ENCODE peak calls at places on chromosomes 16 and 17, in seven cellular contexts. A is IMR-90, J is breast epithelium, U is Peyer's patch, M is gastrocnemius medialis, P is heart left ventricle, I is right lobe of liver. L is an unnamed sample.

GRCh38 chr16:15907863-15908478 is 19.6 kb upstream of the CEP20 start:
- DNase-seq in M (no peak), P (no peak), I (no peak), J (no peak), A (peak), U (no peak), L (peak)

GRCh38 chr17:67649891-67650290 is 67.8 kb upstream of the NOL11 start:
- DNase-seq in A (no peak), M (no peak), P (no peak), I (no peak), U (no peak), J (no peak), L (no peak)

GRCh38 chr17:40956401-40957254 is 10.1 kb downstream of the KRT39 start:
- DNase-seq in M (no peak), U (no peak), P (no peak), A (peak), J (no peak), I (no peak), L (peak)

GRCh38 chr16:69132424-69133252 is at the start of the genes CHTF8 and UTP4:
- DNase-seq in P (peak), U (peak), J (peak), I (peak), A (peak), M (peak), L (peak)

GRCh38 chr17:20028436-20028835 is 19.3 kb downstream of the SPECC1 start:
- DNase-seq in U (no peak), M (no peak), A (no peak), I (no peak), P (no peak), J (no peak), L (no peak)

GRCh38 chr17:73189417-73190099 is 3.3 kb upstream of the COG1 start:
- DNase-seq in J (no peak), U (no peak), M (no peak), I (no peak), A (peak), P (no peak), L (peak)

GRCh38 chr16:87965973-87966667 is 14.9 kb downstream of the BANP start:
- DNase-seq in J (no peak), M (no peak), I (no peak), P (no peak), U (no peak), A (peak), L (no peak)

GRCh38 chr16:67022531-67023214 is 6.3 kb upstream of the CBFB start:
- DNase-seq in U (no peak), I (no peak), M (no peak), J (no peak), P (no peak), A (no peak), L (no peak)

GRCh38 chr16:55418586-55418985 is 60.4 kb upstream of the MMP2 start:
- DNase-seq in I (no peak), M (no peak), U (no peak), J (no peak), P (no peak), A (peak), L (no peak)

GRCh38 chr17:76447931-76448652 is 4.9 kb downstream of the UBE2O start:
- DNase-seq in I (no peak), M (peak), J (no peak), U (no peak), A (peak), P (peak), L (no peak)

GRCh38 chr17:36117505-36118382 is 14.1 kb downstream of the CCL4 start:
- DNase-seq in I (no peak), U (no peak), J (no peak), A (no peak), M (no peak), P (no peak), L (no peak)

GRCh38 chr17:32484041-32484461 is 2.7 kb upstream of the CDK5R1 start:
- DNase-seq in M (no peak), P (no peak), A (no peak), U (peak), I (peak), J (no peak), L (no peak)

GRCh38 chr17:915416-916201 is 64.0 kb downstream of the NXN start:
- DNase-seq in M (no peak), A (no peak), I (no peak), U (no peak), J (no peak), P (peak), L (no peak)

GRCh38 chr16:50261707-50262235 is 4.6 kb upstream of the ADCY7 start:
- DNase-seq in I (peak), P (no peak), J (no peak), M (no peak), A (no peak), U (peak), L (no peak)

GRCh38 chr17:13957636-13958035 is 111.7 kb upstream of the COX10 start:
- DNase-seq in J (no peak), A (peak), M (no peak), I (no peak), P (no peak), U (no peak), L (no peak)

GRCh38 chr16:75309899-75310430 is 58.5 kb upstream of the BCAR1 start:
- DNase-seq in P (no peak), M (no peak), A (no peak), I (no peak), J (no peak), U (no peak), L (no peak)

GRCh38 chr17:75153854-75154194 is 488 bp downstream of the JPT1 start:
- DNase-seq in U (peak), M (no peak), P (no peak), I (peak), A (no peak), J (no peak), L (no peak)

GRCh38 chr17:18259621-18260331 is 686 bp upstream of the MIEF2 start:
- DNase-seq in U (no peak), M (no peak), J (no peak), I (no peak), A (peak), P (no peak), L (peak)

GRCh38 chr17:50423553-50424159 is 2.4 kb upstream of the ACSF2 start:
- DNase-seq in M (no peak), J (no peak), U (no peak), I (no peak), P (peak), A (peak), L (peak)

GRCh38 chr16:83676056-83676455 is 131.7 kb upstream of the HSBP1 start:
- DNase-seq in M (no peak), J (no peak), A (no peak), U (no peak), P (no peak), I (no peak), L (no peak)

GRCh38 chr17:45708707-45709290 is 75.3 kb upstream of the CRHR1 start:
- DNase-seq in A (no peak), U (no peak), J (no peak), P (no peak), I (no peak), M (no peak), L (no peak)

GRCh38 chr16:78444-79145 is 570 bp downstream of the MPG start:
- DNase-seq in U (no peak), A (peak), M (no peak), I (no peak), J (no peak), P (peak), L (peak)

GRCh38 chr17:50451943-50452626 is 16.6 kb downstream of the CHAD start:
- DNase-seq in M (no peak), U (no peak), J (no peak), I (no peak), A (no peak), P (no peak), L (no peak)

GRCh38 chr16:57175896-57176295 is 9.9 kb downstream of the PSME3IP1 start:
- DNase-seq in I (no peak), U (no peak), J (no peak), M (no peak), A (no peak), P (no peak), L (no peak)

GRCh38 chr16:88681084-88681680 is 5.1 kb downstream of the SNAI3 start:
- DNase-seq in J (no peak), P (no peak), M (no peak), I (no peak), A (no peak), U (peak), L (no peak)

GRCh38 chr16:81784042-81784785 is 5.1 kb downstream of the PLCG2 start:
- DNase-seq in J (no peak), U (peak), M (no peak), I (no peak), A (no peak), P (no peak), L (no peak)

DNA sequence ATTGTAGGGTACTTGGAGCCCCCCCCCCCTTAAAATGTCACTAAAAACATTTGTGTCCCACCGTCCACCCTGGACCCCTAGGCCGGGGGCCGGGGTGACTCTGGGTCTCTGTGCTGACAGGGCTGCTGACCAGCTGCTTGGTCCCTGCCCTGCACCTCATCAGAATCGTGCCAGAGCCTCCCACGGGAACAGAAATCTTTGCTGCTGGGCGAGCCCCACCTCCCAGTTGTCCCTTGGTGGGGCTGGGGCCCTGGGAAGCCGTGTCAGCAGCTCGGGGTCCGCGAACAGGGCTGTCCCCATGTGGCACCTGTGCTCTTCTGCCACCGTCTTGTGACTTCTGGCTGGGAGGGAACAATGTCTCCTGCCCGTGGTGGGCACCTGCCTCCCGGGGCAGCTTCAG is 18.5 kb downstream of the KCTD5 start:
- DNase-seq in A (no peak), U (no peak), M (no peak), I (no peak), J (no peak), P (no peak), L (no peak)
- TF ChIP-seq POLR2A in A (no peak), U (no peak), M (no peak), I (no peak), J (no peak), P (no peak), L (no peak)

GRCh38 chr17:4986951-4987766 is at the start of gene CAMTA2:
- DNase-seq in I (peak), A (peak), U (peak), J (peak), M (peak), P (peak), L (peak)

GRCh38 chr17:4986403-4986802 is 1.1 kb downstream of the CAMTA2 start:
- DNase-seq in U (no peak), P (no peak), A (no peak), I (no peak), M (no peak), J (no peak), L (no peak)

GRCh38 chr17:4988168-4988567 is 693 bp upstream of the CAMTA2 start:
- DNase-seq in J (no peak), M (no peak), A (no peak), I (no peak), P (peak), U (no peak), L (no peak)

DNA sequence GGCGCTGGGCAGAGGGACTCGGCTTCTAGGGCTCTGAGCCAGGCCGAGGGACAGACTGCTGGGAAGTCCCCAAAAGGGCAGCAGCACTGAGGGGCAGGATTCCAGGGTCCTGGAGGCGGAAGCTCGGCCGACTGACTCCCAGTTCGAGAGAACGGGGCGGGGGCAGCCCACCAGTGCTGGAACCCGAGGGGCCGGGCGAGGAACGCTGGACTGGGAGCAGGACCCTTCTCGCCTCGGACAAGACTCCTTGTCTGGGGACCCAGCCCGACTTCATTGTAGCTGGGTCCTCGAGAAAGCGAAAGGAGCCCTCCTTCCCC is 250 bp upstream of the CAMTA2 start:
- DNase-seq in P (no peak), A (no peak), M (no peak), U (no peak), I (no peak), J (no peak), L (no peak)
- TF ChIP-seq POLR2A in P (peak), A (peak), M (peak), U (no peak), I (peak), J (no peak), L (no peak)

DNA sequence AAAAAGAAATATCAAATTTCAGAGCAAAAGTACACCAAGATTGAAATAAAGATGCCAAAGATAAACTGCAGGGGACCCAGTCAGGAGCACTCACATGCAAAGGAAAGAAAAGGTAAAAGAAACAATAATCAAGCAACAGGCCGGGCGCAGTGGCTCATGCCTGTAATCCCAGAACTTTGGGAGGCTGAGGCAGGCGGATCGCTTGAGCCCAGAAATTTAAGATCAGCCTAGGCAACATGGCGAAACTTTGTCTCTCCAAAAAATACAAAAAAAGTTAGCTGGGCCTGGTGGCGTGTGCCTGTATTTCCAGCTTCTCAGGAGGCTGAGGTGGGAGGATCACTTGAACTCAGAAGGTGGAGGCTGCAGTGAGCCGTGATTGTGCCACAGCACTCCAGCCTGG is 107.6 kb upstream of the SMURF2 start:
- DNase-seq in M (no peak), I (no peak), P (no peak), A (no peak), J (no peak), U (no peak), L (no peak)
- TF ChIP-seq POLR2A in M (no peak), I (no peak), P (no peak), A (no peak), J (no peak), U (no peak), L (no peak)

DNA sequence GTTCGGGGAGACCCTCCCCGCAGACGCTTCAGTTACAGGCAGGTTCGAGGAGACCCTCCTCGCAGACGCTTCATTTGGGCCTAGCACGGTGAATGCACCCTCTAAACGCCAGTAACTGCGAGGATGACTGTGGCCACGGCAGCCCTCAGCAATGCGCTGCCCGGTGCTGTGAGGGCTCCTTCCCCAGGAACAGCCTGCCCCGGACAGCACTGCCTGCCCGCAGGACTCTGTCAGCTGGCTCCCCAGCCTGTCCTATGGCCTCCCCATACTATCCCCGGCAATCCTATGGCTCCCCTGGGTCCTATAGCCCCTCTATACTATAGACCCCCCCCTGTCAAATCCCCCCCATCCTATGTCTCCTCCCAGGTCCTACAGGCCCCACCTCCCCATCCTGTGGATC is 238.9 kb downstream of the RBFOX3 start:
- DNase-seq in M (no peak), A (no peak), J (no peak), P (no peak), I (no peak), U (no peak), L (no peak)
- TF ChIP-seq POLR2A in M (no peak), A (no peak), J (no peak), P (no peak), I (no peak), U (no peak), L (no peak)

DNA sequence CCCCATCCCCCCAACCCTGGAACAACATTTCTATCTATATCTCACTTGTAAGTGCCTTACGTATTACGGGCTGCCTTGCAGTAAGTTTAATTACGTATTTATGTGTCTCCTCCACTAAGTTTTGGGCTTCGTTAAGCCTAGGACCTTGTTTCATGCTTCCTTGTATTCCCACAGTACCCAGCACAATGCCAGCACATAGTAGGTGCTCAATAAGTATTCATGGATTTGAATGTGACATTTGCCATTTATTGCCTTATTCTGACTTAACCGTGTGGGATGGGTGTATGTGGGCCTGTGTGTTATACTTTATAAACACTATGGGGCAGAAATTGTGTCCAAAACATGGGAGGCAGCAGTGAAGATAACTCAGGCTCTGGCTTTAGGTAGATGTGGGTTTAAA is 6.0 kb downstream of the COA3 start:
- DNase-seq in I (no peak), U (no peak), P (no peak), J (no peak), A (no peak), M (no peak), L (no peak)
- TF ChIP-seq POLR2A in I (no peak), U (no peak), P (no peak), J (no peak), A (no peak), M (no peak), L (no peak)

DNA sequence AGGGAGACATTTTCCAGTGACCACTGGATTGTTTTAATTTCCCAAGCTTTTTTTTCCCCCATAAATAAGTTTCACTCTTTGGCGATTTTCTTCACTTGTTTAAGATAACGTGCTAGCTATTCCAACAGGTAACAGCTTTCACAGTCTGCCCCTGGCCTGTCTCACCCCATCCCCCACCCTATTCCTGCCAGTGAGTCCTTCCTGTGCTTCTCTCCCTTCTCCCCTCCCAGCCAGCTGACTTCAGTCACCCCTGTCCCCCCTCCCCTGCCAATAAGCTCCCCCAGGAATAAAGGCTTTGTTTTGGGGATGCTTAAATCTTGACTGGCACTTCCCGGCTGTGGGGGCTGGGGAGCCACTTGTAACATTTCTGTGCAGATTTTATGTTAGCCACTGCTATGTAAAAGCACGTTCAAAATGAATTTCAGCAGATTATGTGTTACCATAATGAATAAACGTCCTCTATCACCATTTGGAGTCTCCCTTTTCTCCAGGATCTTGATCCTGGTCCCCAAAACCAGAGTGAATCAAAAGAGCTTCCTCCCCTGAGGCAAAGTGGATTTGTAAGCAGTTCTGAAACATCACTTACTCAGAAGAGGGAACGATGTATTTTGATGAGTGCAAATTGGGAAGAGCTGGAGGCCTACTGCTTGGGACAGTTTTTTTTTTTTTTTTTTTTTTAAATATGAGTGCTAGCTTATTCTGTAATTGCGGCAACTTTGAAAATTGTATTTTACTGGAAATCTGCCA is 58.2 kb downstream of the IGF2BP1 start:
- DNase-seq in I (no peak), A (no peak), J (no peak), P (no peak), U (no peak), M (no peak), L (no peak)
- TF ChIP-seq POLR2A in I (no peak), A (no peak), J (no peak), P (no peak), U (no peak), M (no peak), L (no peak)

GRCh38 chr16:23907457-23907902 is 71.7 kb downstream of the PRKCB start:
- DNase-seq in P (no peak), I (no peak), J (no peak), U (no peak), M (no peak), A (no peak), L (no peak)
- TF ChIP-seq POLR2A in P (no peak), I (no peak), J (no peak), U (no peak), M (no peak), A (no peak), L (no peak)

GRCh38 chr17:59842901-59843652 is 49.7 kb downstream of the TUBD1 start:
- DNase-seq in A (peak), I (no peak), U (peak), P (no peak), M (no peak), J (peak), L (no peak)
- TF ChIP-seq POLR2A in A (peak), I (peak), U (peak), P (no peak), M (no peak), J (peak), L (peak)